ENCODE peak calls at places on chromosome 6, in six cellular contexts. One of them, this sample, is unnamed.

GRCh38 chr6:5261545-5262109 is 314 bp downstream of the FARS2 start:
- DNase-seq in anterior cingulate cortex: no peak
- DNase-seq in H7: no peak
- DNase-seq in activated CD8-positive, alpha-beta T cell treated with anti-CD3 and anti-CD28 coated beads for 36 hours: no peak
- DNase-seq in ureter: no peak
- DNase-seq in NCI-H2081: no peak
- DNase-seq in this sample: no peak

GRCh38 chr6:154907293-154907692 is 87.8 kb upstream of the TIAM2 start:
- DNase-seq in anterior cingulate cortex: no peak
- DNase-seq in H7: no peak
- DNase-seq in activated CD8-positive, alpha-beta T cell treated with anti-CD3 and anti-CD28 coated beads for 36 hours: no peak
- DNase-seq in ureter: no peak
- DNase-seq in NCI-H2081: no peak
- DNase-seq in this sample: no peak

GRCh38 chr6:156662025-156662445 is 115.1 kb upstream of the ARID1B start:
- DNase-seq in anterior cingulate cortex: no peak
- DNase-seq in H7: peak
- DNase-seq in activated CD8-positive, alpha-beta T cell treated with anti-CD3 and anti-CD28 coated beads for 36 hours: peak
- DNase-seq in ureter: no peak
- DNase-seq in NCI-H2081: no peak
- DNase-seq in this sample: peak

GRCh38 chr6:108163267-108163643 is 2.6 kb upstream of the NR2E1 start:
- DNase-seq in anterior cingulate cortex: no peak
- DNase-seq in H7: peak
- DNase-seq in activated CD8-positive, alpha-beta T cell treated with anti-CD3 and anti-CD28 coated beads for 36 hours: peak
- DNase-seq in ureter: no peak
- DNase-seq in NCI-H2081: no peak
- DNase-seq in this sample: no peak

GRCh38 chr6:128230267-128230989 is 290.0 kb downstream of the PTPRK start:
- DNase-seq in anterior cingulate cortex: no peak
- DNase-seq in H7: no peak
- DNase-seq in activated CD8-positive, alpha-beta T cell treated with anti-CD3 and anti-CD28 coated beads for 36 hours: no peak
- DNase-seq in ureter: no peak
- DNase-seq in NCI-H2081: no peak
- DNase-seq in this sample: no peak

GRCh38 chr6:169271158-169271936 is 17.7 kb upstream of the THBS2 start:
- DNase-seq in anterior cingulate cortex: no peak
- DNase-seq in H7: peak
- DNase-seq in activated CD8-positive, alpha-beta T cell treated with anti-CD3 and anti-CD28 coated beads for 36 hours: no peak
- DNase-seq in ureter: no peak
- DNase-seq in NCI-H2081: no peak
- DNase-seq in this sample: no peak

GRCh38 chr6:111812080-111813038 is 60.9 kb downstream of the FYN start:
- DNase-seq in anterior cingulate cortex: no peak
- DNase-seq in H7: no peak
- DNase-seq in activated CD8-positive, alpha-beta T cell treated with anti-CD3 and anti-CD28 coated beads for 36 hours: no peak
- DNase-seq in ureter: no peak
- DNase-seq in NCI-H2081: no peak
- DNase-seq in this sample: no peak

GRCh38 chr6:31972709-31973350 is 892 bp upstream of the DXO start:
- DNase-seq in anterior cingulate cortex: no peak
- DNase-seq in H7: no peak
- DNase-seq in activated CD8-positive, alpha-beta T cell treated with anti-CD3 and anti-CD28 coated beads for 36 hours: peak
- DNase-seq in ureter: peak
- DNase-seq in NCI-H2081: no peak
- DNase-seq in this sample: peak

GRCh38 chr6:45681860-45682488 is 304.2 kb upstream of the SUPT3H start:
- DNase-seq in anterior cingulate cortex: no peak
- DNase-seq in H7: no peak
- DNase-seq in activated CD8-positive, alpha-beta T cell treated with anti-CD3 and anti-CD28 coated beads for 36 hours: peak
- DNase-seq in ureter: no peak
- DNase-seq in NCI-H2081: no peak
- DNase-seq in this sample: peak

GRCh38 chr6:38773338-38773737 is 58.2 kb downstream of the DNAH8 start:
- DNase-seq in anterior cingulate cortex: no peak
- DNase-seq in H7: peak
- DNase-seq in activated CD8-positive, alpha-beta T cell treated with anti-CD3 and anti-CD28 coated beads for 36 hours: peak
- DNase-seq in ureter: no peak
- DNase-seq in NCI-H2081: no peak
- DNase-seq in this sample: peak

GRCh38 chr6:87154641-87155271 is 609 bp upstream of the ZNF292 start:
- DNase-seq in anterior cingulate cortex: no peak
- DNase-seq in H7: peak
- DNase-seq in activated CD8-positive, alpha-beta T cell treated with anti-CD3 and anti-CD28 coated beads for 36 hours: peak
- DNase-seq in ureter: no peak
- DNase-seq in NCI-H2081: peak
- DNase-seq in this sample: peak

GRCh38 chr6:50826803-50827202 is 8.1 kb downstream of the TFAP2B start:
- DNase-seq in anterior cingulate cortex: no peak
- DNase-seq in H7: no peak
- DNase-seq in activated CD8-positive, alpha-beta T cell treated with anti-CD3 and anti-CD28 coated beads for 36 hours: no peak
- DNase-seq in ureter: no peak
- DNase-seq in NCI-H2081: peak
- DNase-seq in this sample: no peak

GRCh38 chr6:169651498-169651897 is 50.3 kb downstream of the WDR27 start:
- DNase-seq in anterior cingulate cortex: no peak
- DNase-seq in H7: no peak
- DNase-seq in activated CD8-positive, alpha-beta T cell treated with anti-CD3 and anti-CD28 coated beads for 36 hours: no peak
- DNase-seq in ureter: no peak
- DNase-seq in NCI-H2081: no peak
- DNase-seq in this sample: no peak

GRCh38 chr6:138162947-138163569 is 1.3 kb downstream of the ARFGEF3 start:
- DNase-seq in anterior cingulate cortex: no peak
- DNase-seq in H7: no peak
- DNase-seq in activated CD8-positive, alpha-beta T cell treated with anti-CD3 and anti-CD28 coated beads for 36 hours: no peak
- DNase-seq in ureter: no peak
- DNase-seq in NCI-H2081: no peak
- DNase-seq in this sample: no peak

GRCh38 chr6:97361286-97361685 is 78.3 kb upstream of the MMS22L start:
- DNase-seq in anterior cingulate cortex: no peak
- DNase-seq in H7: no peak
- DNase-seq in activated CD8-positive, alpha-beta T cell treated with anti-CD3 and anti-CD28 coated beads for 36 hours: no peak
- DNase-seq in ureter: no peak
- DNase-seq in NCI-H2081: no peak
- DNase-seq in this sample: no peak

GRCh38 chr6:18262812-18263560 is 1.3 kb downstream of the DEK start:
- DNase-seq in anterior cingulate cortex: no peak
- DNase-seq in H7: peak
- DNase-seq in activated CD8-positive, alpha-beta T cell treated with anti-CD3 and anti-CD28 coated beads for 36 hours: peak
- DNase-seq in ureter: no peak
- DNase-seq in NCI-H2081: peak
- DNase-seq in this sample: peak

GRCh38 chr6:29887330-29887818 is 55.0 kb upstream of the HLA-A start:
- DNase-seq in anterior cingulate cortex: no peak
- DNase-seq in H7: peak
- DNase-seq in activated CD8-positive, alpha-beta T cell treated with anti-CD3 and anti-CD28 coated beads for 36 hours: peak
- DNase-seq in ureter: peak
- DNase-seq in NCI-H2081: no peak
- DNase-seq in this sample: peak

GRCh38 chr6:24428615-24429014 is 25.9 kb downstream of the MRS2 start:
- DNase-seq in anterior cingulate cortex: no peak
- DNase-seq in H7: no peak
- DNase-seq in activated CD8-positive, alpha-beta T cell treated with anti-CD3 and anti-CD28 coated beads for 36 hours: no peak
- DNase-seq in ureter: no peak
- DNase-seq in NCI-H2081: no peak
- DNase-seq in this sample: no peak

GRCh38 chr6:104325341-104326172 is 534.2 kb downstream of the HACE1 start:
- DNase-seq in anterior cingulate cortex: no peak
- DNase-seq in H7: peak
- DNase-seq in activated CD8-positive, alpha-beta T cell treated with anti-CD3 and anti-CD28 coated beads for 36 hours: peak
- DNase-seq in ureter: no peak
- DNase-seq in NCI-H2081: peak
- DNase-seq in this sample: peak

GRCh38 chr6:26115226-26115625 is 28.0 kb downstream of the HFE start:
- DNase-seq in anterior cingulate cortex: no peak
- DNase-seq in H7: no peak
- DNase-seq in activated CD8-positive, alpha-beta T cell treated with anti-CD3 and anti-CD28 coated beads for 36 hours: no peak
- DNase-seq in ureter: no peak
- DNase-seq in NCI-H2081: no peak
- DNase-seq in this sample: no peak

GRCh38 chr6:155256122-155256795 is 7.6 kb upstream of the CLDN20 start:
- DNase-seq in anterior cingulate cortex: no peak
- DNase-seq in H7: no peak
- DNase-seq in activated CD8-positive, alpha-beta T cell treated with anti-CD3 and anti-CD28 coated beads for 36 hours: no peak
- DNase-seq in ureter: no peak
- DNase-seq in NCI-H2081: no peak
- DNase-seq in this sample: no peak

GRCh38 chr6:163789199-163789810 is 374.8 kb downstream of the QKI start:
- DNase-seq in anterior cingulate cortex: no peak
- DNase-seq in H7: no peak
- DNase-seq in activated CD8-positive, alpha-beta T cell treated with anti-CD3 and anti-CD28 coated beads for 36 hours: no peak
- DNase-seq in ureter: no peak
- DNase-seq in NCI-H2081: no peak
- DNase-seq in this sample: no peak

GRCh38 chr6:31710490-31711219 is 4.0 kb downstream of the LY6G6F start:
- DNase-seq in anterior cingulate cortex: no peak
- DNase-seq in H7: peak
- DNase-seq in activated CD8-positive, alpha-beta T cell treated with anti-CD3 and anti-CD28 coated beads for 36 hours: no peak
- DNase-seq in ureter: no peak
- DNase-seq in NCI-H2081: no peak
- DNase-seq in this sample: no peak

GRCh38 chr6:12113190-12113578 is 101.1 kb downstream of the HIVEP1 start:
- DNase-seq in anterior cingulate cortex: no peak
- DNase-seq in H7: no peak
- DNase-seq in activated CD8-positive, alpha-beta T cell treated with anti-CD3 and anti-CD28 coated beads for 36 hours: peak
- DNase-seq in ureter: no peak
- DNase-seq in NCI-H2081: no peak
- DNase-seq in this sample: peak

GRCh38 chr6:90604546-90604945 is 17.7 kb upstream of the MAP3K7 start:
- DNase-seq in anterior cingulate cortex: no peak
- DNase-seq in H7: no peak
- DNase-seq in activated CD8-positive, alpha-beta T cell treated with anti-CD3 and anti-CD28 coated beads for 36 hours: no peak
- DNase-seq in ureter: no peak
- DNase-seq in NCI-H2081: no peak
- DNase-seq in this sample: no peak

GRCh38 chr6:142797159-142797558 is 147.8 kb downstream of the HIVEP2 start:
- DNase-seq in anterior cingulate cortex: no peak
- DNase-seq in H7: no peak
- DNase-seq in activated CD8-positive, alpha-beta T cell treated with anti-CD3 and anti-CD28 coated beads for 36 hours: no peak
- DNase-seq in ureter: no peak
- DNase-seq in NCI-H2081: no peak
- DNase-seq in this sample: no peak

GRCh38 chr6:170405311-170405975 is 98.9 kb downstream of the FAM120B start:
- DNase-seq in anterior cingulate cortex: no peak
- DNase-seq in H7: no peak
- DNase-seq in activated CD8-positive, alpha-beta T cell treated with anti-CD3 and anti-CD28 coated beads for 36 hours: no peak
- DNase-seq in ureter: no peak
- DNase-seq in NCI-H2081: no peak
- DNase-seq in this sample: no peak